ENCODE peak calls at places on chromosomes 3 and 15, in seven cellular contexts. M, N, P, Q, I, C and R are unnamed samples.

GRCh38 chr3:196757876-196758739 is 18.5 kb downstream of the PAK2 start:
- DNase-seq in M (peak), N (no peak), P (no peak), Q (no peak), I (peak), C (no peak), R (no peak)

GRCh38 chr3:149999421-149999820 is 28.7 kb upstream of the PFN2 start:
- DNase-seq in M (no peak), N (no peak), P (no peak), Q (no peak), I (no peak), C (no peak), R (no peak)

GRCh38 chr3:194423317-194423716 is 24.3 kb upstream of the GP5 start:
- DNase-seq in M (no peak), N (no peak), P (no peak), Q (peak), I (no peak), C (no peak), R (no peak)

GRCh38 chr3:69439683-69440270 is 53.9 kb upstream of the FRMD4B start:
- DNase-seq in M (no peak), N (no peak), P (no peak), Q (no peak), I (no peak), C (no peak), R (no peak)

GRCh38 chr15:31437686-31438085 is 111.1 kb downstream of the KLF13 start:
- DNase-seq in M (no peak), N (no peak), P (no peak), Q (no peak), I (no peak), C (no peak), R (no peak)

GRCh38 chr3:124986153-124987143 is 51.9 kb upstream of the MUC13 start:
- DNase-seq in M (peak), N (peak), P (no peak), Q (no peak), I (peak), C (peak), R (no peak)

GRCh38 chr3:134079111-134079531 is 49.4 kb upstream of the SLCO2A1 start:
- DNase-seq in M (no peak), N (no peak), P (no peak), Q (no peak), I (no peak), C (no peak), R (no peak)

GRCh38 chr3:185823280-185824044 is 1.4 kb downstream of the IGF2BP2 start:
- DNase-seq in M (no peak), N (peak), P (peak), Q (peak), I (no peak), C (peak), R (no peak)

GRCh38 chr3:182464513-182465145 is 328.7 kb upstream of the ATP11B start:
- DNase-seq in M (no peak), N (peak), P (no peak), Q (no peak), I (no peak), C (no peak), R (no peak)

GRCh38 chr3:187101184-187102072 is 37.9 kb downstream of the RPL39L start:
- DNase-seq in M (peak), N (no peak), P (peak), Q (peak), I (peak), C (no peak), R (no peak)

GRCh38 chr15:83733206-83733605 is 79.3 kb downstream of the ADAMTSL3 start:
- DNase-seq in M (peak), N (no peak), P (no peak), Q (no peak), I (no peak), C (no peak), R (no peak)

GRCh38 chr3:131543714-131544113 is 40.9 kb upstream of the MRPL3 start:
- DNase-seq in M (no peak), N (no peak), P (peak), Q (peak), I (peak), C (no peak), R (no peak)

GRCh38 chr3:187743195-187744141 is 1.8 kb downstream of the BCL6 start:
- DNase-seq in M (peak), N (peak), P (peak), Q (peak), I (no peak), C (peak), R (peak)

GRCh38 chr3:98763076-98763475 is at the start of gene ST3GAL6:
- DNase-seq in M (no peak), N (no peak), P (peak), Q (no peak), I (no peak), C (no peak), R (no peak)

GRCh38 chr15:49645937-49646336 is 25.1 kb downstream of the DTWD1 start:
- DNase-seq in M (no peak), N (no peak), P (no peak), Q (peak), I (no peak), C (no peak), R (no peak)

GRCh38 chr3:10981961-10982360 is 10.6 kb upstream of the SLC6A1 start:
- DNase-seq in M (no peak), N (no peak), P (no peak), Q (no peak), I (peak), C (no peak), R (no peak)

GRCh38 chr15:71125831-71126453 is 10.7 kb downstream of the THSD4 start:
- DNase-seq in M (peak), N (peak), P (no peak), Q (no peak), I (no peak), C (no peak), R (no peak)

GRCh38 chr3:14425574-14426304 is 23.3 kb downstream of the SLC6A6 start:
- DNase-seq in M (no peak), N (no peak), P (peak), Q (no peak), I (no peak), C (no peak), R (no peak)

GRCh38 chr3:143465638-143466037 is 346.1 kb downstream of the CHST2 start:
- DNase-seq in M (no peak), N (no peak), P (no peak), Q (no peak), I (no peak), C (no peak), R (no peak)

GRCh38 chr3:136332776-136333175 is 82.6 kb downstream of the PCCB start:
- DNase-seq in M (no peak), N (no peak), P (no peak), Q (no peak), I (peak), C (no peak), R (no peak)

GRCh38 chr3:42786212-42786611 is 13.2 kb upstream of the CCDC13 start:
- DNase-seq in M (no peak), N (no peak), P (no peak), Q (no peak), I (no peak), C (no peak), R (no peak)

GRCh38 chr3:26522919-26523318 is 99.7 kb upstream of the LRRC3B start:
- DNase-seq in M (no peak), N (no peak), P (no peak), Q (no peak), I (no peak), C (no peak), R (no peak)

GRCh38 chr15:92377083-92377789 is 16.4 kb upstream of the ST8SIA2 start:
- DNase-seq in M (no peak), N (no peak), P (no peak), Q (peak), I (no peak), C (no peak), R (no peak)

GRCh38 chr3:197891-198491 is 1.4 kb downstream of the CHL1 start:
- DNase-seq in M (peak), N (peak), P (peak), Q (no peak), I (no peak), C (peak), R (peak)

GRCh38 chr3:141275032-141275422 is 43.4 kb downstream of the PXYLP1 start:
- DNase-seq in M (no peak), N (no peak), P (no peak), Q (no peak), I (peak), C (no peak), R (no peak)

GRCh38 chr15:92619380-92620101 is 36.0 kb downstream of the FAM174B start:
- DNase-seq in M (no peak), N (no peak), P (no peak), Q (no peak), I (peak), C (no peak), R (no peak)

GRCh38 chr3:159872374-159873109 is 116.1 kb upstream of the IL12A start:
- DNase-seq in M (peak), N (no peak), P (no peak), Q (no peak), I (peak), C (no peak), R (no peak)

GRCh38 chr3:141257971-141258370 is 26.3 kb downstream of the PXYLP1 start:
- DNase-seq in M (no peak), N (no peak), P (no peak), Q (no peak), I (no peak), C (no peak), R (no peak)

GRCh38 chr3:65861718-65862117 is 177.0 kb downstream of the MAGI1 start:
- DNase-seq in M (no peak), N (no peak), P (no peak), Q (no peak), I (no peak), C (no peak), R (no peak)

GRCh38 chr3:138188013-138188352 is 882 bp downstream of the ARMC8 start:
- DNase-seq in M (peak), N (no peak), P (no peak), Q (no peak), I (no peak), C (no peak), R (no peak)

GRCh38 chr3:160869825-160870224 is 113.8 kb downstream of the PPM1L start:
- DNase-seq in M (no peak), N (no peak), P (peak), Q (peak), I (no peak), C (no peak), R (no peak)